ENCODE peak calls at places on chromosomes 5 and 9, in six cellular contexts. L is HCT116, Y is germinal center, I is posterior cingulate gyrus, O is left lung, S is mucosa of gallbladder. N is an unnamed sample.

GRCh38 chr5:16727937-16728336 is 111.1 kb upstream of the RETREG1 start:
- DNase-seq in L (no peak), Y (no peak), I (no peak), O (no peak), S (no peak), N (peak)

GRCh38 chr9:86354882-86355399 is 731 bp upstream of the TUT7 start:
- DNase-seq in L (no peak), Y (no peak), I (no peak), O (no peak), S (no peak), N (no peak)

GRCh38 chr5:170623576-170624181 is 119.9 kb downstream of the KCNIP1 start:
- DNase-seq in L (peak), Y (no peak), I (peak), O (no peak), S (no peak), N (peak)

GRCh38 chr5:153896117-153896516 is 142.6 kb downstream of the FAM114A2 start:
- DNase-seq in L (no peak), Y (no peak), I (no peak), O (no peak), S (no peak), N (no peak)

GRCh38 chr9:116589392-116590354 is 97.4 kb upstream of the TRIM32 start:
- DNase-seq in L (peak), Y (peak), I (no peak), O (no peak), S (no peak), N (peak)

GRCh38 chr5:8628521-8628920 is 759.6 kb downstream of the MTRR start:
- DNase-seq in L (no peak), Y (no peak), I (no peak), O (no peak), S (no peak), N (no peak)

GRCh38 chr5:180010636-180011035 is 60.9 kb downstream of the RNF130 start:
- DNase-seq in L (no peak), Y (no peak), I (no peak), O (no peak), S (no peak), N (no peak)

GRCh38 chr9:71760901-71761300 is 7.4 kb downstream of the CEMIP2 start:
- DNase-seq in L (no peak), Y (no peak), I (no peak), O (no peak), S (peak), N (no peak)

GRCh38 chr5:93601433-93602175 is 18.6 kb downstream of the NR2F1 start:
- DNase-seq in L (no peak), Y (no peak), I (no peak), O (no peak), S (no peak), N (no peak)

GRCh38 chr9:128494108-128494742 is 10.3 kb upstream of the GLE1 start:
- DNase-seq in L (no peak), Y (no peak), I (peak), O (no peak), S (peak), N (no peak)

GRCh38 chr5:139523635-139524445 is 37.3 kb upstream of the UBE2D2 start:
- DNase-seq in L (no peak), Y (peak), I (no peak), O (no peak), S (no peak), N (no peak)

GRCh38 chr5:52504584-52505240 is 283.0 kb upstream of the ITGA1 start:
- DNase-seq in L (no peak), Y (no peak), I (no peak), O (no peak), S (no peak), N (no peak)

GRCh38 chr5:88664630-88665029 is 218.4 kb downstream of the MEF2C start:
- DNase-seq in L (no peak), Y (no peak), I (no peak), O (no peak), S (no peak), N (no peak)

GRCh38 chr9:92158097-92158601 is 42.9 kb upstream of the SPTLC1 start:
- DNase-seq in L (no peak), Y (no peak), I (no peak), O (no peak), S (no peak), N (no peak)

GRCh38 chr9:114606597-114607207 is 4.4 kb upstream of the TMEM268 start:
- DNase-seq in L (no peak), Y (no peak), I (no peak), O (no peak), S (no peak), N (peak)

GRCh38 chr9:118104385-118104784 is 400.2 kb downstream of the TLR4 start:
- DNase-seq in L (no peak), Y (no peak), I (no peak), O (no peak), S (no peak), N (no peak)

GRCh38 chr5:123875444-123876264 is 363.7 kb downstream of the CSNK1G3 start:
- DNase-seq in L (no peak), Y (no peak), I (peak), O (no peak), S (peak), N (peak)

GRCh38 chr9:129938291-129938979 is 103.2 kb downstream of the USP20 start:
- DNase-seq in L (no peak), Y (no peak), I (no peak), O (no peak), S (no peak), N (peak)

GRCh38 chr5:109247943-109248342 is 161.8 kb downstream of the PJA2 start:
- DNase-seq in L (no peak), Y (no peak), I (no peak), O (no peak), S (no peak), N (no peak)

GRCh38 chr9:69470186-69470977 is 145.4 kb downstream of the ENTREP1 start:
- DNase-seq in L (no peak), Y (no peak), I (no peak), O (no peak), S (peak), N (no peak)

GRCh38 chr9:83707518-83707767 is 315 bp downstream of the UBQLN1 start:
- DNase-seq in L (no peak), Y (no peak), I (no peak), O (no peak), S (no peak), N (no peak)

GRCh38 chr9:133114451-133114885 is 6.6 kb downstream of the RALGDS start:
- DNase-seq in L (no peak), Y (peak), I (no peak), O (peak), S (no peak), N (no peak)

GRCh38 chr5:9054821-9055589 is 490.9 kb downstream of the SEMA5A start:
- DNase-seq in L (no peak), Y (no peak), I (no peak), O (no peak), S (no peak), N (no peak)

GRCh38 chr5:136132087-136132486 is 558 bp upstream of the SMAD5 start:
- DNase-seq in L (no peak), Y (peak), I (peak), O (peak), S (no peak), N (no peak)

GRCh38 chr5:32522429-32523143 is 62.8 kb upstream of the SUB1 start:
- DNase-seq in L (no peak), Y (no peak), I (no peak), O (peak), S (peak), N (no peak)

GRCh38 chr9:79638806-79639205 is 67.0 kb downstream of the TLE4 start:
- DNase-seq in L (no peak), Y (no peak), I (no peak), O (no peak), S (no peak), N (no peak)

GRCh38 chr5:93423333-93423714 is 157.7 kb downstream of the NR2F1-AS1 start:
- DNase-seq in L (no peak), Y (no peak), I (no peak), O (no peak), S (no peak), N (no peak)

GRCh38 chr5:94288937-94289336 is 329.5 kb downstream of the KIAA0825 start:
- DNase-seq in L (no peak), Y (no peak), I (no peak), O (no peak), S (no peak), N (no peak)

GRCh38 chr9:35333551-35333950 is 156.4 kb upstream of the RUSC2 start:
- DNase-seq in L (no peak), Y (no peak), I (no peak), O (no peak), S (no peak), N (no peak)

GRCh38 chr5:148179234-148179824 is 11.0 kb downstream of the SPINK14 start:
- DNase-seq in L (peak), Y (no peak), I (no peak), O (no peak), S (no peak), N (peak)

N was measured in RPMI8226.